ENCODE peak calls at places on chromosomes 7 and 10, in five cellular contexts. F is A549, D is uterus, J is fibroblast of lung, R is sigmoid colon. S is an unnamed sample.

GRCh38 chr7:81527651-81528050 is 242.2 kb downstream of the HGF start:
- DNase-seq in F (no peak), D (no peak), J (no peak), R (no peak), S (no peak)

GRCh38 chr7:134752006-134752760 is 27.3 kb upstream of the CALD1 start:
- DNase-seq in F (no peak), D (no peak), J (peak; percentile 34), R (no peak), S (no peak)

GRCh38 chr7:100127866-100128601 is 1.3 kb downstream of the MBLAC1 start:
- DNase-seq in F (no peak), D (no peak), J (no peak), R (no peak), S (peak; percentile 80)

GRCh38 chr10:96378741-96379140 is 19.9 kb upstream of the OPALIN start:
- DNase-seq in F (no peak), D (no peak), J (no peak), R (peak; percentile 57), S (no peak)

GRCh38 chr7:64768824-64769223 is 25.4 kb upstream of the ZNF138 start:
- DNase-seq in F (no peak), D (no peak), J (no peak), R (no peak), S (no peak)

GRCh38 chr7:158351051-158351450 is 236.6 kb downstream of the PTPRN2 start:
- DNase-seq in F (no peak), D (no peak), J (no peak), R (peak; percentile 43), S (peak; percentile 36)

GRCh38 chr7:123747620-123748141 is 1.1 kb downstream of the WASL start:
- DNase-seq in F (peak; percentile 58), D (peak; percentile 28), J (peak; percentile 85), R (peak; percentile 71), S (peak; percentile 63)

GRCh38 chr10:50397312-50398140 is 146.2 kb upstream of the ASAH2 start:
- DNase-seq in F (no peak), D (no peak), J (no peak), R (no peak), S (no peak)

GRCh38 chr7:28656529-28656928 is 244.2 kb downstream of the CREB5 start:
- DNase-seq in F (no peak), D (no peak), J (no peak), R (no peak), S (no peak)

GRCh38 chr7:99828818-99829217 is 1.0 kb downstream of the CYP3A43 start:
- DNase-seq in F (no peak), D (no peak), J (no peak), R (no peak), S (no peak)

DNA sequence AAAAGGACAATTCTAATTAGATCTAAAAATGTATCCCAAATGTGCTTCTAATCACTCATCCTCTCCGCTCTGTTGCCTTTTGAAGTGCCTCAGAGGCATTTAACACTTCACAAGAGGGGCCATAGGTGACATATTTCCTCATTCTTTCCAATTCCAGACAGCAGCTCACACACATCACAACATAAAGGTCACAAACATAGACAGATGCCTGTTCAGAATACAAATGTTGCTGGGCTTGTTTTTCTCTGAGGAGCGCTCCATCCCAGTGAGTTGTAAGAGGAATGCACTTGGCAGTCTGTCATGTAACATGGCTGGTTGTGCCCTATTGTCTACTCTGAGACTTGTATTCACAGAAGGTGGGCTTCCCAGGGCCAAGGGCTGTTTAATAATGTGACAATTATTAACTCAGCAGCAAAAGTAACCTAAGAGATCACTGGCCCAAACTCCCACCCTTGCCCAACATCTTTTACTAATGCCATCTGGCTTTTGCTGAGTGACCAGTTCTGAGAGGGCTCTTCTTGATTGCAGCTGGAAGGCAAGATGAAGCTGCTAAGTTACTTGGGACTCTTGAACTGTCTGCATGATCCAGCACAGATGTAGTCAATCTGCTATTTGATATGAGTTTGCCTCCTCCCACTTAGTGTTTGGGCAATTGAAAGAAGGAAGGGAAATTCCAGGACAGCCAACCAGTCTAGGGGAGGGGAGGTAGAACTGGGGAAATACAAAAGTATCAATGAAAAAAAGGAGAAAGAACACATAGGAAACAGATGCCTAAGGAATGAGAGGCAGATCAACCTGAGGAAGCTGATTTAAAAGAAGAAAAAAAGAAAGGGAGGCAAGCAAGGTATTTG is 13.6 kb downstream of the PON2 start:
- DNase-seq in F (no peak), D (no peak), J (peak; percentile 59), R (no peak), S (no peak)
- H3K27ac ChIP-seq in F (peak overlapping the region; percentile 53), D (no peak overlapping the region), J (no peak overlapping the region), R (no peak overlapping the region), S (no peak overlapping the region)

DNA sequence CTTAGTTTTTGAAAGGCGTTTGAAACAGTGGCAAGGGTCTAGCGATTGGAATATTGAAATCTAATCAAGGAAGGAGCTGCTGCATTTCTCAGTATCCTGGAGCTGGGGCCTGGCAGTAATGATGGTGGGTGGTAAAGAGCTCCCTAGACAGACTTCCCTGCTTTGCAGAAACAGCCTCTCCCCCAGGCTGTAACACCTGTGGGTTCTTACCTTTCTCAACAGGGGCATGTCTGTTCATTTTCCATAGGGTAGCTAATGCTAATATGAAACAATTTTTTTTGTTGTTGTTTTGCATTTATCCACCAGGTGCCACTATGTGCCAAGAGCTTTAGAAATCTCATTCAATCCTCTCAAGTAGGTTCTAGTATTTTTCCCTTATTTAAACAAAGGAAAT is 345.5 kb downstream of the REEP3 start:
- DNase-seq in F (no peak), D (no peak), J (peak; percentile 23), R (no peak), S (no peak)
- TF ChIP-seq CTCF in F (peak; percentile 36), D (no peak), J (peak; percentile 8), R (no peak), S (peak; percentile 6)

GRCh38 chr10:112654794-112655193 is 207.8 kb downstream of the VTI1A start:
- DNase-seq in F (no peak), D (no peak), J (no peak), R (no peak), S (no peak)

GRCh38 chr10:112658900-112659328 is 211.9 kb downstream of the VTI1A start:
- DNase-seq in F (peak; percentile 44), D (no peak), J (no peak), R (no peak), S (no peak)

GRCh38 chr10:112655722-112656121 is 208.7 kb downstream of the VTI1A start:
- DNase-seq in F (no peak), D (no peak), J (no peak), R (no peak), S (no peak)

GRCh38 chr10:112653851-112654250 is 206.8 kb downstream of the VTI1A start:
- DNase-seq in F (no peak), D (no peak), J (no peak), R (no peak), S (no peak)

GRCh38 chr10:112658465-112658864 is 211.4 kb downstream of the VTI1A start:
- DNase-seq in F (no peak), D (no peak), J (no peak), R (no peak), S (no peak)
- H3K27ac ChIP-seq in F (peak overlapping the region; percentile 42), D (no peak overlapping the region), J (no peak overlapping the region), R (no peak overlapping the region), S (no peak overlapping the region)

GRCh38 chr7:138167222-138167621 is 91.0 kb downstream of the AKR1D1 start:
- DNase-seq in F (no peak), D (no peak), J (no peak), R (no peak), S (no peak)
- TF ChIP-seq CTCF in F (no peak), D (no peak), J (no peak), R (no peak), S (no peak)